ENCODE peak calls at places on chromosomes 6 and 20, in ten cellular contexts. One of them, this sample, is unnamed.

GRCh38 chr6:22808466-22808865 is 239.1 kb downstream of the HDGFL1 start:
- DNase-seq in GM23248: no peak
- DNase-seq in cardiac fibroblast: no peak
- DNase-seq in brain microvascular endothelial cell: no peak
- DNase-seq in ascending aorta: no peak
- DNase-seq in A549: no peak
- DNase-seq in OCI-LY7: no peak
- DNase-seq in astrocyte: no peak
- DNase-seq in AG10803: no peak
- DNase-seq in mesendoderm: no peak
- DNase-seq in this sample: no peak

GRCh38 chr6:14848019-14848418 is 397.9 kb upstream of the JARID2 start:
- DNase-seq in GM23248: peak; percentile 55
- DNase-seq in cardiac fibroblast: no peak
- DNase-seq in brain microvascular endothelial cell: no peak
- DNase-seq in ascending aorta: no peak
- DNase-seq in A549: no peak
- DNase-seq in OCI-LY7: no peak
- DNase-seq in astrocyte: peak; percentile 45
- DNase-seq in AG10803: peak; percentile 70
- DNase-seq in mesendoderm: no peak
- DNase-seq in this sample: no peak

GRCh38 chr6:33298773-33299236 is at the start of gene RGL2:
- DNase-seq in GM23248: peak; percentile 79
- DNase-seq in cardiac fibroblast: no peak
- DNase-seq in brain microvascular endothelial cell: no peak
- DNase-seq in ascending aorta: peak; percentile 92
- DNase-seq in A549: no peak
- DNase-seq in OCI-LY7: peak; percentile 79
- DNase-seq in astrocyte: no peak
- DNase-seq in AG10803: peak; percentile 65
- DNase-seq in mesendoderm: no peak
- DNase-seq in this sample: peak; percentile 62

GRCh38 chr6:7033202-7033601 is 74.6 kb upstream of the RREB1 start:
- DNase-seq in GM23248: no peak
- DNase-seq in cardiac fibroblast: no peak
- DNase-seq in brain microvascular endothelial cell: no peak
- DNase-seq in ascending aorta: no peak
- DNase-seq in A549: no peak
- DNase-seq in OCI-LY7: no peak
- DNase-seq in astrocyte: no peak
- DNase-seq in AG10803: no peak
- DNase-seq in mesendoderm: no peak
- DNase-seq in this sample: no peak

GRCh38 chr6:53544050-53544499 is 826 bp downstream of the GCLC start:
- DNase-seq in GM23248: peak; percentile 49
- DNase-seq in cardiac fibroblast: peak; percentile 24
- DNase-seq in brain microvascular endothelial cell: no peak
- DNase-seq in ascending aorta: no peak
- DNase-seq in A549: no peak
- DNase-seq in OCI-LY7: peak; percentile 28
- DNase-seq in astrocyte: peak; percentile 18
- DNase-seq in AG10803: no peak
- DNase-seq in mesendoderm: no peak
- DNase-seq in this sample: no peak

GRCh38 chr6:33967966-33968724 is 164.3 kb upstream of the MLN start:
- DNase-seq in GM23248: peak; percentile 29
- DNase-seq in cardiac fibroblast: peak; percentile 6
- DNase-seq in brain microvascular endothelial cell: no peak
- DNase-seq in ascending aorta: peak; percentile 19
- DNase-seq in A549: peak; percentile 18
- DNase-seq in OCI-LY7: no peak
- DNase-seq in astrocyte: no peak
- DNase-seq in AG10803: peak; percentile 45
- DNase-seq in mesendoderm: peak; percentile 76
- DNase-seq in this sample: peak; percentile 55

GRCh38 chr6:42766163-42766670 is 15.6 kb upstream of the BICRAL start:
- DNase-seq in GM23248: peak; percentile 88
- DNase-seq in cardiac fibroblast: peak; percentile 80
- DNase-seq in brain microvascular endothelial cell: peak; percentile 65
- DNase-seq in ascending aorta: no peak
- DNase-seq in A549: no peak
- DNase-seq in OCI-LY7: no peak
- DNase-seq in astrocyte: peak; percentile 86
- DNase-seq in AG10803: peak; percentile 63
- DNase-seq in mesendoderm: no peak
- DNase-seq in this sample: no peak

GRCh38 chr20:20368414-20369352 is 779 bp downstream of the INSM1 start:
- DNase-seq in GM23248: peak; percentile 28
- DNase-seq in cardiac fibroblast: no peak
- DNase-seq in brain microvascular endothelial cell: no peak
- DNase-seq in ascending aorta: no peak
- DNase-seq in A549: no peak
- DNase-seq in OCI-LY7: no peak
- DNase-seq in astrocyte: no peak
- DNase-seq in AG10803: no peak
- DNase-seq in mesendoderm: no peak
- DNase-seq in this sample: peak; percentile 50

GRCh38 chr20:64102647-64103354 is 4.6 kb downstream of the NPBWR2 start:
- DNase-seq in GM23248: no peak
- DNase-seq in cardiac fibroblast: no peak
- DNase-seq in brain microvascular endothelial cell: no peak
- DNase-seq in ascending aorta: no peak
- DNase-seq in A549: no peak
- DNase-seq in OCI-LY7: peak; percentile 33
- DNase-seq in astrocyte: no peak
- DNase-seq in AG10803: no peak
- DNase-seq in mesendoderm: peak; percentile 57
- DNase-seq in this sample: no peak

GRCh38 chr6:155061381-155061780 is 66.3 kb downstream of the TIAM2 start:
- DNase-seq in GM23248: no peak
- DNase-seq in cardiac fibroblast: no peak
- DNase-seq in brain microvascular endothelial cell: no peak
- DNase-seq in ascending aorta: no peak
- DNase-seq in A549: no peak
- DNase-seq in OCI-LY7: no peak
- DNase-seq in astrocyte: no peak
- DNase-seq in AG10803: no peak
- DNase-seq in mesendoderm: no peak
- DNase-seq in this sample: no peak

GRCh38 chr20:34390769-34391447 is 27.8 kb downstream of the ITCH start:
- DNase-seq in GM23248: peak; percentile 91
- DNase-seq in cardiac fibroblast: peak; percentile 95
- DNase-seq in brain microvascular endothelial cell: peak; percentile 94
- DNase-seq in ascending aorta: peak; percentile 80
- DNase-seq in A549: peak; percentile 36
- DNase-seq in OCI-LY7: no peak
- DNase-seq in astrocyte: peak; percentile 83
- DNase-seq in AG10803: peak; percentile 94
- DNase-seq in mesendoderm: peak; percentile 44
- DNase-seq in this sample: peak; percentile 82

GRCh38 chr6:154039231-154039842 is at the start of gene OPRM1:
- DNase-seq in GM23248: peak; percentile 47
- DNase-seq in cardiac fibroblast: peak; percentile 12
- DNase-seq in brain microvascular endothelial cell: peak; percentile 38
- DNase-seq in ascending aorta: no peak
- DNase-seq in A549: no peak
- DNase-seq in OCI-LY7: no peak
- DNase-seq in astrocyte: peak; percentile 4
- DNase-seq in AG10803: no peak
- DNase-seq in mesendoderm: peak; percentile 86
- DNase-seq in this sample: peak; percentile 45

GRCh38 chr20:52305843-52306242 is 114.3 kb upstream of the ZFP64 start:
- DNase-seq in GM23248: no peak
- DNase-seq in cardiac fibroblast: no peak
- DNase-seq in brain microvascular endothelial cell: no peak
- DNase-seq in ascending aorta: no peak
- DNase-seq in A549: no peak
- DNase-seq in OCI-LY7: no peak
- DNase-seq in astrocyte: no peak
- DNase-seq in AG10803: no peak
- DNase-seq in mesendoderm: no peak
- DNase-seq in this sample: no peak

GRCh38 chr6:145025488-145025887 is 709.8 kb downstream of the EPM2A start:
- DNase-seq in GM23248: no peak
- DNase-seq in cardiac fibroblast: no peak
- DNase-seq in brain microvascular endothelial cell: no peak
- DNase-seq in ascending aorta: no peak
- DNase-seq in A549: no peak
- DNase-seq in OCI-LY7: no peak
- DNase-seq in astrocyte: no peak
- DNase-seq in AG10803: no peak
- DNase-seq in mesendoderm: no peak
- DNase-seq in this sample: no peak

GRCh38 chr6:52116605-52116948 is 29.2 kb upstream of the PKHD1 start:
- DNase-seq in GM23248: no peak
- DNase-seq in cardiac fibroblast: no peak
- DNase-seq in brain microvascular endothelial cell: no peak
- DNase-seq in ascending aorta: no peak
- DNase-seq in A549: no peak
- DNase-seq in OCI-LY7: no peak
- DNase-seq in astrocyte: no peak
- DNase-seq in AG10803: no peak
- DNase-seq in mesendoderm: no peak
- DNase-seq in this sample: peak; percentile 88

GRCh38 chr6:13561624-13562267 is 12.7 kb upstream of the SIRT5 start:
- DNase-seq in GM23248: no peak
- DNase-seq in cardiac fibroblast: no peak
- DNase-seq in brain microvascular endothelial cell: no peak
- DNase-seq in ascending aorta: no peak
- DNase-seq in A549: no peak
- DNase-seq in OCI-LY7: no peak
- DNase-seq in astrocyte: no peak
- DNase-seq in AG10803: no peak
- DNase-seq in mesendoderm: no peak
- DNase-seq in this sample: no peak

GRCh38 chr20:51249215-51249614 is 226.3 kb upstream of the KCNG1 start:
- DNase-seq in GM23248: peak; percentile 9
- DNase-seq in cardiac fibroblast: no peak
- DNase-seq in brain microvascular endothelial cell: no peak
- DNase-seq in ascending aorta: no peak
- DNase-seq in A549: no peak
- DNase-seq in OCI-LY7: no peak
- DNase-seq in astrocyte: peak; percentile 21
- DNase-seq in AG10803: peak; percentile 8
- DNase-seq in mesendoderm: peak; percentile 65
- DNase-seq in this sample: no peak

GRCh38 chr20:13494019-13494418 is 144.7 kb downstream of the TASP1 start:
- DNase-seq in GM23248: peak; percentile 60
- DNase-seq in cardiac fibroblast: peak; percentile 47
- DNase-seq in brain microvascular endothelial cell: no peak
- DNase-seq in ascending aorta: no peak
- DNase-seq in A549: no peak
- DNase-seq in OCI-LY7: no peak
- DNase-seq in astrocyte: peak; percentile 16
- DNase-seq in AG10803: no peak
- DNase-seq in mesendoderm: no peak
- DNase-seq in this sample: no peak

GRCh38 chr6:130134594-130134993 is 88.2 kb downstream of the SAMD3 start:
- DNase-seq in GM23248: no peak
- DNase-seq in cardiac fibroblast: no peak
- DNase-seq in brain microvascular endothelial cell: no peak
- DNase-seq in ascending aorta: no peak
- DNase-seq in A549: no peak
- DNase-seq in OCI-LY7: no peak
- DNase-seq in astrocyte: no peak
- DNase-seq in AG10803: no peak
- DNase-seq in mesendoderm: no peak
- DNase-seq in this sample: no peak

GRCh38 chr20:5168582-5169396 is 42.0 kb downstream of the CDS2 start:
- DNase-seq in GM23248: peak; percentile 54
- DNase-seq in cardiac fibroblast: peak; percentile 42
- DNase-seq in brain microvascular endothelial cell: no peak
- DNase-seq in ascending aorta: peak; percentile 72
- DNase-seq in A549: no peak
- DNase-seq in OCI-LY7: peak; percentile 79
- DNase-seq in astrocyte: peak; percentile 26
- DNase-seq in AG10803: no peak
- DNase-seq in mesendoderm: peak; percentile 65
- DNase-seq in this sample: peak; percentile 64
- H3K4me3 ChIP-seq in GM23248: no peak overlapping the region
- H3K4me3 ChIP-seq in cardiac fibroblast: no peak overlapping the region
- H3K4me3 ChIP-seq in brain microvascular endothelial cell: no peak overlapping the region
- H3K4me3 ChIP-seq in ascending aorta: no peak overlapping the region
- H3K4me3 ChIP-seq in A549: no peak overlapping the region
- H3K4me3 ChIP-seq in OCI-LY7: peak overlapping the region; percentile 40
- H3K4me3 ChIP-seq in astrocyte: no peak overlapping the region
- H3K4me3 ChIP-seq in AG10803: no peak overlapping the region
- H3K4me3 ChIP-seq in mesendoderm: no peak overlapping the region
- H3K4me3 ChIP-seq in this sample: no peak overlapping the region

GRCh38 chr6:68637782-68638181 is 2.7 kb downstream of the ADGRB3 start:
- DNase-seq in GM23248: no peak
- DNase-seq in cardiac fibroblast: no peak
- DNase-seq in brain microvascular endothelial cell: no peak
- DNase-seq in ascending aorta: no peak
- DNase-seq in A549: no peak
- DNase-seq in OCI-LY7: no peak
- DNase-seq in astrocyte: no peak
- DNase-seq in AG10803: no peak
- DNase-seq in mesendoderm: no peak
- DNase-seq in this sample: peak; percentile 21
- H3K4me3 ChIP-seq in GM23248: no peak overlapping the region
- H3K4me3 ChIP-seq in cardiac fibroblast: no peak overlapping the region
- H3K4me3 ChIP-seq in brain microvascular endothelial cell: no peak overlapping the region
- H3K4me3 ChIP-seq in ascending aorta: no peak overlapping the region
- H3K4me3 ChIP-seq in A549: no peak overlapping the region
- H3K4me3 ChIP-seq in OCI-LY7: no peak overlapping the region
- H3K4me3 ChIP-seq in astrocyte: no peak overlapping the region
- H3K4me3 ChIP-seq in AG10803: no peak overlapping the region
- H3K4me3 ChIP-seq in mesendoderm: no peak overlapping the region
- H3K4me3 ChIP-seq in this sample: no peak overlapping the region

DNA sequence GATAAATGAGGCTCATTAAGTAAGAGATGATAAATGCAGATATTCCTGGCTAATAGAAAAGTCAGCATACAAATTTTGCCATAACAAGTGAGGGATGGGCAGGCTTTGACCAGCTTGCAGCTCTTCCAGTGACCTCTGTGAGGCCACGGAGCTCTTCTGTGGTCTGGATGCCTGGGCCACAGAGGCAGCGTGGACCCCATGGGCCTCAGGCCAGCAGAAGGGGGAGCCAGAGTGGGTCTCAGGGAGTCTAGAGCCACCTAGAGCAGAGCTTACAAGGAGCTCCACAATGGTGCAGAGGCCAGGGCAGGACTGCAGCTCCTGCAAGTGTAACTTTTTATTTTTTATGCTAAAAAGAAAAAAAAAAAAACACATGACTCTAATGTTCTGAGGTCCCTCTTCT is 165.1 kb downstream of the ARID1B start:
- DNase-seq in GM23248: no peak
- DNase-seq in cardiac fibroblast: no peak
- DNase-seq in brain microvascular endothelial cell: no peak
- DNase-seq in ascending aorta: no peak
- DNase-seq in A549: no peak
- DNase-seq in OCI-LY7: peak; percentile 69
- DNase-seq in astrocyte: no peak
- DNase-seq in AG10803: no peak
- DNase-seq in mesendoderm: peak; percentile 90
- DNase-seq in this sample: no peak
- H3K4me3 ChIP-seq in GM23248: no peak overlapping the region
- H3K4me3 ChIP-seq in cardiac fibroblast: no peak overlapping the region
- H3K4me3 ChIP-seq in brain microvascular endothelial cell: no peak overlapping the region
- H3K4me3 ChIP-seq in ascending aorta: no peak overlapping the region
- H3K4me3 ChIP-seq in A549: no peak overlapping the region
- H3K4me3 ChIP-seq in OCI-LY7: no peak overlapping the region
- H3K4me3 ChIP-seq in astrocyte: no peak overlapping the region
- H3K4me3 ChIP-seq in AG10803: no peak overlapping the region
- H3K4me3 ChIP-seq in mesendoderm: no peak overlapping the region
- H3K4me3 ChIP-seq in this sample: no peak overlapping the region

GRCh38 chr6:3742426-3743344 is 8.8 kb downstream of the PXDC1 start:
- DNase-seq in GM23248: peak; percentile 85
- DNase-seq in cardiac fibroblast: peak; percentile 87
- DNase-seq in brain microvascular endothelial cell: peak; percentile 63
- DNase-seq in ascending aorta: peak; percentile 91
- DNase-seq in A549: peak; percentile 47
- DNase-seq in OCI-LY7: peak; percentile 82
- DNase-seq in astrocyte: no peak
- DNase-seq in AG10803: peak; percentile 70
- DNase-seq in mesendoderm: peak; percentile 80
- DNase-seq in this sample: peak; percentile 74
- H3K4me3 ChIP-seq in GM23248: peak overlapping the region; percentile 57
- H3K4me3 ChIP-seq in cardiac fibroblast: peak overlapping the region; percentile 8
- H3K4me3 ChIP-seq in brain microvascular endothelial cell: no peak overlapping the region
- H3K4me3 ChIP-seq in ascending aorta: peak overlapping the region; percentile 37
- H3K4me3 ChIP-seq in A549: no peak overlapping the region
- H3K4me3 ChIP-seq in OCI-LY7: no peak overlapping the region
- H3K4me3 ChIP-seq in astrocyte: peak overlapping the region; percentile 11
- H3K4me3 ChIP-seq in AG10803: peak overlapping the region; percentile 34
- H3K4me3 ChIP-seq in mesendoderm: no peak overlapping the region
- H3K4me3 ChIP-seq in this sample: no peak overlapping the region